ENCODE peak calls at places on chromosomes 1 and 21, in four cellular contexts. V is MCF 10A, F is cardiac muscle cell, O is spleen. N is an unnamed sample.

GRCh38 chr1:206738370-206739366 is 31.9 kb upstream of the IL19 start:
- DNase-seq in F (peak), O (no peak), V (peak), N (no peak)

GRCh38 chr21:37062592-37062933 is 10.3 kb downstream of the PIGP start:
- DNase-seq in F (no peak), V (no peak), O (no peak), N (no peak)

GRCh38 chr1:12547586-12548225 is 70.3 kb downstream of the DHRS3 start:
- DNase-seq in O (no peak), V (no peak), F (no peak), N (no peak)

GRCh38 chr1:40391688-40392145 is 18.2 kb downstream of the SMAP2 start:
- DNase-seq in V (peak), F (no peak), O (no peak), N (no peak)

GRCh38 chr1:235640580-235640979 is 9.0 kb downstream of the GNG4 start:
- DNase-seq in F (no peak), O (peak), V (no peak), N (no peak)

GRCh38 chr1:210938416-210938925 is 195.5 kb downstream of the KCNH1 start:
- DNase-seq in F (no peak), V (no peak), O (no peak), N (no peak)

GRCh38 chr21:45574691-45575090 is 32.5 kb upstream of the SLC19A1 start:
- DNase-seq in V (no peak), F (no peak), O (peak), N (no peak)

GRCh38 chr1:53959664-53960250 is 13.6 kb downstream of the LRRC42 start:
- DNase-seq in V (peak), O (no peak), F (peak), N (no peak)

GRCh38 chr1:42317308-42317707 is 17.7 kb downstream of the FOXJ3 start:
- DNase-seq in V (no peak), O (no peak), F (no peak), N (no peak)

GRCh38 chr1:214844319-214844718 is 238.2 kb upstream of the KCNK2 start:
- DNase-seq in V (no peak), F (no peak), O (no peak), N (no peak)

GRCh38 chr1:173866462-173866861 is 1.3 kb downstream of the GAS5 start:
- DNase-seq in F (peak), O (no peak), V (peak), N (no peak)

GRCh38 chr21:38957575-38958340 is 152.0 kb downstream of the ETS2 start:
- DNase-seq in O (no peak), V (peak), F (no peak), N (no peak)

GRCh38 chr1:83508485-83509151 is 490.3 kb downstream of the TTLL7 start:
- DNase-seq in F (peak), V (no peak), O (no peak), N (peak)

GRCh38 chr1:58950897-58951296 is 167.1 kb upstream of the JUN start:
- DNase-seq in O (no peak), V (no peak), F (no peak), N (no peak)
- TF ChIP-seq CTCF in O (no peak), V (no peak), F (no peak), N (no peak)

GRCh38 chr1:109925159-109925990 is 14.7 kb downstream of the CSF1 start:
- DNase-seq in V (no peak), F (no peak), O (no peak), N (no peak)

GRCh38 chr1:109924316-109924715 is 13.7 kb downstream of the CSF1 start:
- DNase-seq in V (no peak), F (no peak), O (no peak), N (no peak)

GRCh38 chr1:109922326-109922725 is 11.7 kb downstream of the CSF1 start:
- DNase-seq in F (no peak), O (no peak), V (no peak), N (no peak)

GRCh38 chr1:109923946-109924275 is 13.3 kb downstream of the CSF1 start:
- DNase-seq in F (no peak), O (no peak), V (no peak), N (no peak)

DNA sequence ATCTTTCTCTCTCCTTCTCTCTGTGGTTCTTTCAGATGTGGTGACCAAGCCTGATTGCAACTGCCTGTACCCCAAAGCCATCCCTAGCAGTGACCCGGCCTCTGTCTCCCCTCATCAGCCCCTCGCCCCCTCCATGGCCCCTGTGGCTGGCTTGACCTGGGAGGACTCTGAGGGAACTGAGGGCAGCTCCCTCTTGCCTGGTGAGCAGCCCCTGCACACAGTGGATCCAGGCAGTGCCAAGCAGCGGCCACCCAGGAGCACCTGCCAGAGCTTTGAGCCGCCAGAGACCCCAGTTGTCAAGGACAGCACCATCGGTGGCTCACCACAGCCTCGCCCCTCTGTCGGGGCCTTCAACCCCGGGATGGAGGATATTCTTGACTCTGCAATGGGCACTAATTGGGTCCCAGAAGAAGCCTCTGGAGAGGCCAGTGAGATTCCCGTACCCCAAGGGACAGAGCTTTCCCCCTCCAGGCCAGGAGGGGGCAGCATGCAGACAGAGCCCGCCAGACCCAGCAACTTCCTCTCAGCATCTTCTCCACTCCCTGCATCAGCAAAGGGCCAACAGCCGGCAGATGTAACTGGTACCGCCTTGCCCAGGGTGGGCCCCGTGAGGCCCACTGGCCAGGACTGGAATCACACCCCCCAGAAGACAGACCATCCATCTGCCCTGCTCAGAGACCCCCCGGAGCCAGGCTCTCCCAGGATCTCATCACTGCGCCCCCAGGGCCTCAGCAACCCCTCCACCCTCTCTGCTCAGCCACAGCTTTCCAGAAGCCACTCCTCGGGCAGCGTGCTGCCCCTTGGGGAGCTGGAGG is 12.7 kb downstream of the CSF1 start:
- DNase-seq in F (no peak), V (no peak), O (no peak), N (no peak)
- TF ChIP-seq CTCF in F (peak), V (peak), O (peak), N (peak)

GRCh38 chr21:17387030-17387617 is 125.7 kb upstream of the CXADR start:
- DNase-seq in V (peak), O (no peak), F (peak), N (peak)
- TF ChIP-seq CTCF in V (peak), O (peak), F (peak), N (peak)

GRCh38 chr1:109598655-109599054 is 20.8 kb downstream of the GNAT2 start:
- DNase-seq in O (no peak), F (no peak), V (no peak), N (no peak)
- TF ChIP-seq CTCF in O (no peak), F (peak), V (no peak), N (no peak)

GRCh38 chr1:62228139-62228882 is 33.7 kb downstream of the L1TD1 start:
- DNase-seq in O (no peak), F (no peak), V (no peak), N (no peak)

GRCh38 chr1:62227496-62227895 is 32.8 kb downstream of the L1TD1 start:
- DNase-seq in V (no peak), O (no peak), F (no peak), N (no peak)

GRCh38 chr1:62229932-62230331 is 35.3 kb downstream of the L1TD1 start:
- DNase-seq in F (no peak), V (peak), O (no peak), N (no peak)

GRCh38 chr1:62229468-62229867 is 34.8 kb downstream of the L1TD1 start:
- DNase-seq in F (no peak), V (peak), O (no peak), N (no peak)

DNA sequence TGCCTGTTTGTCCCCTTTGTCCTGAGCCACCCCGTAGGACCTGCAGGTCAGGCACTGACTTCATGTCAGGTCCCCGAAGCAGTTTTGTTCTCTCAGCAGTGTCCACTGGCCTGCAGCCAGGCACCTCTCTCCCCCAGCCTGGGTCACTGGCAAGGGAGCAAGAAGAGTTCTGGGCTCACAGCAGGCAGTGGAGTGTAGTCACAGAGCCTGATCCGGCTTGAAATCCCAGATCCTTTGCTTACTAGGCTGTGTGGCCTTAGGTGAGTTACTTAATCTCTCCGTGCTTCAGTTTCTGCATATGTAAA is 34.2 kb downstream of the L1TD1 start:
- DNase-seq in F (no peak), O (no peak), V (peak), N (no peak)
- TF ChIP-seq CTCF in F (no peak), O (no peak), V (no peak), N (no peak)

GRCh38 chr1:64469977-64470669 is at the start of gene CACHD1:
- DNase-seq in V (peak), O (peak), F (peak), N (peak)
- TF ChIP-seq CTCF in V (peak), O (peak), F (peak), N (peak)

GRCh38 chr21:43598416-43599120 is 60.7 kb downstream of the HSF2BP start:
- DNase-seq in V (no peak), O (no peak), F (peak), N (no peak)
- TF ChIP-seq CTCF in V (no peak), O (no peak), F (no peak), N (no peak)

GRCh38 chr1:86965012-86965826 is 50.8 kb downstream of the HS2ST1 start:
- DNase-seq in V (peak), F (peak), O (no peak), N (peak)
- TF ChIP-seq CTCF in V (peak), F (peak), O (peak), N (peak)

GRCh38 chr1:230750986-230751625 is 3.9 kb downstream of the CAPN9 start:
- DNase-seq in V (no peak), O (peak), F (no peak), N (no peak)

GRCh38 chr1:230749150-230749549 is 2.0 kb downstream of the CAPN9 start:
- DNase-seq in O (peak), V (no peak), F (no peak), N (no peak)

GRCh38 chr1:230749635-230750034 is 2.4 kb downstream of the CAPN9 start:
- DNase-seq in V (no peak), F (no peak), O (no peak), N (no peak)

GRCh38 chr1:230752407-230752806 is 5.2 kb downstream of the CAPN9 start:
- DNase-seq in O (peak), F (no peak), V (no peak), N (no peak)

GRCh38 chr1:230750576-230750975 is 3.4 kb downstream of the CAPN9 start:
- DNase-seq in V (no peak), O (peak), F (no peak), N (no peak)
- TF ChIP-seq CTCF in V (no peak), O (no peak), F (no peak), N (no peak)

GRCh38 chr1:114545796-114546195 is 34.8 kb upstream of the TRIM33 start:
- DNase-seq in V (no peak), F (no peak), O (no peak), N (no peak)
- TF ChIP-seq CTCF in V (no peak), F (no peak), O (no peak), N (no peak)

N was measured in AG09319.